ENCODE peak calls at places on chromosomes 16 and 17, in eight cellular contexts. K is effector CD8-positive, alpha-beta T cell; Z is activated CD8-positive, alpha-beta memory T cell treated with anti-CD3 and anti-CD28 coated beads for 1 hour; J is aorta; C is GM23248; T is adrenal gland; E is CD8-positive, alpha-beta memory T cell; U is tibial nerve. X is an unnamed sample.

GRCh38 chr17:65332375-65332774 is 195.2 kb downstream of the RGS9 start:
- DNase-seq in K (no peak), Z (no peak), J (no peak), C (peak; percentile 90), T (no peak), E (no peak), U (no peak), X (no peak)

GRCh38 chr17:33234930-33235685 is 58.0 kb downstream of the ASIC2 start:
- DNase-seq in K (no peak), Z (no peak), J (peak; percentile 92), C (peak; percentile 96), T (peak; percentile 91), E (no peak), U (peak; percentile 15), X (no peak)

GRCh38 chr17:52546493-52546892 is 388.0 kb upstream of the CA10 start:
- DNase-seq in K (no peak), Z (no peak), J (no peak), C (no peak), T (no peak), E (no peak), U (no peak), X (no peak)

GRCh38 chr16:23597003-23597756 is 1.1 kb upstream of the NDUFAB1 start:
- DNase-seq in K (no peak), Z (no peak), J (no peak), C (peak; percentile 26), T (peak; percentile 68), E (no peak), U (no peak), X (no peak)

GRCh38 chr16:78543066-78543465 is 443.6 kb downstream of the WWOX start:
- DNase-seq in K (no peak), Z (no peak), J (no peak), C (no peak), T (no peak), E (no peak), U (no peak), X (no peak)

GRCh38 chr16:46569231-46569735 is 51.9 kb downstream of the SHCBP1 start:
- DNase-seq in K (no peak), Z (no peak), J (no peak), C (no peak), T (no peak), E (no peak), U (no peak), X (no peak)

GRCh38 chr17:57166803-57167202 is 81.8 kb downstream of the AKAP1 start:
- DNase-seq in K (no peak), Z (no peak), J (no peak), C (no peak), T (peak; percentile 11), E (no peak), U (no peak), X (no peak)

GRCh38 chr16:30715777-30716445 is 16.9 kb downstream of the SRCAP start:
- DNase-seq in K (no peak), Z (no peak), J (no peak), C (peak; percentile 65), T (no peak), E (peak; percentile 34), U (no peak), X (no peak)

GRCh38 chr17:7258731-7259554 is 3.3 kb downstream of the CLDN7 start:
- DNase-seq in K (no peak), Z (no peak), J (no peak), C (peak; percentile 82), T (no peak), E (no peak), U (no peak), X (no peak)

GRCh38 chr16:82772215-82772614 is 145.4 kb downstream of the CDH13 start:
- DNase-seq in K (no peak), Z (no peak), J (no peak), C (no peak), T (no peak), E (no peak), U (no peak), X (no peak)

GRCh38 chr17:36498155-36498554 is 11.7 kb downstream of the ZNHIT3 start:
- DNase-seq in K (no peak), Z (no peak), J (peak; percentile 51), C (no peak), T (no peak), E (no peak), U (no peak), X (no peak)

GRCh38 chr17:40534431-40535189 is 30.7 kb downstream of the CCR7 start:
- DNase-seq in K (no peak), Z (no peak), J (peak; percentile 48), C (no peak), T (no peak), E (no peak), U (no peak), X (no peak)

GRCh38 chr17:30290696-30291570 is 811 bp downstream of the BLMH start:
- DNase-seq in K (no peak), Z (no peak), J (peak; percentile 81), C (peak; percentile 65), T (peak; percentile 32), E (peak; percentile 4), U (peak; percentile 9), X (peak; percentile 46)

GRCh38 chr16:89921699-89922476 is 1.3 kb upstream of the TUBB3 start:
- DNase-seq in K (no peak), Z (no peak), J (peak; percentile 96), C (peak; percentile 99), T (peak; percentile 96), E (no peak), U (no peak), X (no peak)

GRCh38 chr16:46803373-46803772 is 27.6 kb downstream of the C16orf87 start:
- DNase-seq in K (no peak), Z (no peak), J (no peak), C (no peak), T (no peak), E (no peak), U (no peak), X (no peak)

GRCh38 chr17:38322156-38322779 is 21.5 kb downstream of the GPR179 start:
- DNase-seq in K (peak; percentile 62), Z (peak; percentile 54), J (peak; percentile 88), C (peak; percentile 53), T (peak; percentile 61), E (peak; percentile 58), U (peak; percentile 67), X (peak; percentile 66)

GRCh38 chr17:7477392-7478275 is 1.8 kb downstream of the ZBTB4 start:
- DNase-seq in K (peak; percentile 55), Z (no peak), J (peak; percentile 83), C (peak; percentile 92), T (peak; percentile 85), E (no peak), U (no peak), X (no peak)

GRCh38 chr17:47719411-47720152 is 13.5 kb upstream of the TBX21 start:
- DNase-seq in K (no peak), Z (no peak), J (no peak), C (peak; percentile 83), T (no peak), E (no peak), U (no peak), X (no peak)

GRCh38 chr17:700504-701094 is 14.0 kb downstream of the VPS53 start:
- DNase-seq in K (no peak), Z (no peak), J (no peak), C (peak; percentile 47), T (no peak), E (no peak), U (no peak), X (no peak)

GRCh38 chr16:10990378-10990777 is 46.0 kb downstream of the CLEC16A start:
- DNase-seq in K (no peak), Z (no peak), J (no peak), C (no peak), T (no peak), E (no peak), U (no peak), X (no peak)

GRCh38 chr16:67939507-67940435 is 3.1 kb upstream of the PSMB10 start:
- DNase-seq in K (peak; percentile 18), Z (no peak), J (peak; percentile 71), C (no peak), T (peak; percentile 45), E (peak; percentile 7), U (peak; percentile 48), X (peak; percentile 35)

GRCh38 chr16:67084345-67085028 is 25.3 kb upstream of the PHAF1 start:
- DNase-seq in K (no peak), Z (no peak), J (no peak), C (no peak), T (no peak), E (no peak), U (no peak), X (no peak)

GRCh38 chr17:21119247-21119944 is 7.4 kb upstream of the DHRS7B start:
- DNase-seq in K (peak; percentile 53), Z (peak; percentile 53), J (peak; percentile 84), C (peak; percentile 77), T (peak; percentile 77), E (peak; percentile 55), U (peak; percentile 70), X (peak; percentile 56)

GRCh38 chr16:54160252-54160860 is 126.2 kb downstream of the IRX3 start:
- DNase-seq in K (no peak), Z (no peak), J (no peak), C (no peak), T (no peak), E (no peak), U (no peak), X (no peak)

GRCh38 chr17:74850914-74851313 is 8.8 kb downstream of the GRIN2C start:
- DNase-seq in K (no peak), Z (no peak), J (no peak), C (no peak), T (no peak), E (no peak), U (no peak), X (no peak)

GRCh38 chr16:66515543-66516171 is 34.3 kb downstream of the TK2 start:
- DNase-seq in K (no peak), Z (no peak), J (peak; percentile 77), C (peak; percentile 80), T (no peak), E (no peak), U (no peak), X (no peak)

GRCh38 chr17:6314311-6314710 is 120.6 kb downstream of the AIPL1 start:
- DNase-seq in K (no peak), Z (no peak), J (no peak), C (no peak), T (no peak), E (no peak), U (no peak), X (no peak)

GRCh38 chr17:54969658-54970572 is 1.4 kb downstream of the STXBP4 start:
- DNase-seq in K (no peak), Z (no peak), J (no peak), C (no peak), T (no peak), E (no peak), U (no peak), X (no peak)

GRCh38 chr16:75486014-75486404 is 9.2 kb downstream of the CHST6 start:
- DNase-seq in K (no peak), Z (no peak), J (no peak), C (no peak), T (no peak), E (no peak), U (no peak), X (no peak)

GRCh38 chr17:38606646-38607611 is 1.2 kb upstream of the SRCIN1 start:
- DNase-seq in K (no peak), Z (no peak), J (no peak), C (no peak), T (no peak), E (no peak), U (no peak), X (no peak)

GRCh38 chr16:18969050-18969854 is 14.5 kb upstream of the TMC7 start:
- DNase-seq in K (peak; percentile 70), Z (peak; percentile 70), J (peak; percentile 96), C (peak; percentile 85), T (peak; percentile 85), E (peak; percentile 69), U (peak; percentile 95), X (peak; percentile 61)

GRCh38 chr16:84600343-84601229 is 17.3 kb downstream of the COTL1 start:
- DNase-seq in K (no peak), Z (no peak), J (no peak), C (peak; percentile 40), T (no peak), E (no peak), U (no peak), X (no peak)

GRCh38 chr17:68344701-68345136 is 53.4 kb downstream of the ARSG start:
- DNase-seq in K (peak; percentile 17), Z (peak; percentile 30), J (no peak), C (no peak), T (no peak), E (peak; percentile 32), U (no peak), X (peak; percentile 30)

GRCh38 chr17:3986270-3986938 is 22.2 kb upstream of the ATP2A3 start:
- DNase-seq in K (no peak), Z (no peak), J (peak; percentile 64), C (no peak), T (no peak), E (no peak), U (no peak), X (no peak)